ENCODE peak calls at places on chromosomes 12 and 14, in nine cellular contexts. J, F, X, P, C, D, O, T and A are unnamed samples. For H3K4me1, the result is how much of the 10 kb centered on the place peaks cover.

GRCh38 chr12:59500915-59501314 is 94.9 kb upstream of the SLC16A7 start:
- DNase-seq in J (no peak), F (no peak), X (no peak), P (no peak), C (no peak), D (no peak), O (no peak), T (no peak), A (no peak)

GRCh38 chr12:54337854-54338650 is 13.1 kb downstream of the COPZ1 start:
- DNase-seq in J (peak), F (no peak), X (no peak), P (peak), C (no peak), D (no peak), O (no peak), T (no peak), A (no peak)

GRCh38 chr12:95943231-95943842 is at the start of gene AMDHD1:
- DNase-seq in J (peak), F (peak), X (peak), P (peak), C (peak), D (peak), O (peak), T (peak), A (no peak)

GRCh38 chr14:73427516-73428264 is 30.7 kb downstream of the NUMB start:
- DNase-seq in J (peak), F (no peak), X (no peak), P (no peak), C (no peak), D (no peak), O (no peak), T (peak), A (no peak)

GRCh38 chr12:6700646-6701051 is at the start of gene PIANP:
- DNase-seq in J (peak), F (peak), X (peak), P (peak), C (peak), D (no peak), O (peak), T (no peak), A (no peak)

GRCh38 chr12:121678721-121679300 is 9.4 kb upstream of the MORN3 start:
- DNase-seq in J (peak), F (no peak), X (no peak), P (no peak), C (no peak), D (no peak), O (no peak), T (no peak), A (no peak)

GRCh38 chr14:79093542-79093941 is 923.4 kb downstream of the NRXN3 start:
- DNase-seq in J (no peak), F (no peak), X (no peak), P (no peak), C (no peak), D (no peak), O (no peak), T (no peak), A (no peak)

GRCh38 chr12:48969847-48970701 is 1.5 kb downstream of the WNT10B start:
- DNase-seq in J (no peak), F (no peak), X (no peak), P (peak), C (no peak), D (no peak), O (no peak), T (no peak), A (no peak)

GRCh38 chr14:37977481-37977880 is 230.2 kb upstream of the SSTR1 start:
- DNase-seq in J (no peak), F (no peak), X (no peak), P (no peak), C (no peak), D (no peak), O (no peak), T (no peak), A (no peak)

GRCh38 chr12:124312601-124313000 is 17.7 kb downstream of the RFLNA start:
- DNase-seq in J (no peak), F (no peak), X (no peak), P (no peak), C (no peak), D (no peak), O (no peak), T (no peak), A (no peak)

GRCh38 chr14:53493895-53494294 is 340.8 kb upstream of the DDHD1 start:
- DNase-seq in J (no peak), F (no peak), X (no peak), P (no peak), C (no peak), D (no peak), O (no peak), T (no peak), A (no peak)

GRCh38 chr14:92946847-92947545 is 24.0 kb downstream of the CHGA start:
- DNase-seq in J (no peak), F (no peak), X (no peak), P (no peak), C (no peak), D (no peak), O (no peak), T (no peak), A (no peak)

GRCh38 chr14:95361373-95362179 is 41.9 kb upstream of the CLMN start:
- DNase-seq in J (no peak), F (no peak), X (peak), P (no peak), C (peak), D (peak), O (peak), T (peak), A (no peak)

GRCh38 chr12:108966378-108967151 is 54.3 kb downstream of the SVOP start:
- DNase-seq in J (no peak), F (no peak), X (no peak), P (peak), C (no peak), D (no peak), O (no peak), T (no peak), A (peak)

GRCh38 chr14:34628681-34629135 is 1.2 kb downstream of the SNX6 start:
- DNase-seq in J (peak), F (no peak), X (peak), P (peak), C (no peak), D (no peak), O (peak), T (peak), A (no peak)

GRCh38 chr12:125105600-125105999 is 40.4 kb downstream of the AACS start:
- DNase-seq in J (no peak), F (no peak), X (no peak), P (no peak), C (no peak), D (no peak), O (no peak), T (no peak), A (no peak)

GRCh38 chr12:1103051-1103450 is 112.0 kb downstream of the ERC1 start:
- DNase-seq in J (no peak), F (no peak), X (no peak), P (no peak), C (no peak), D (no peak), O (no peak), T (no peak), A (no peak)

GRCh38 chr12:26704214-26704613 is 128.8 kb downstream of the ITPR2 start:
- DNase-seq in J (no peak), F (no peak), X (no peak), P (no peak), C (no peak), D (no peak), O (no peak), T (peak), A (no peak)

GRCh38 chr14:87944987-87945604 is 47.9 kb downstream of the GALC start:
- DNase-seq in J (peak), F (no peak), X (no peak), P (no peak), C (no peak), D (peak), O (no peak), T (peak), A (no peak)

GRCh38 chr12:57730336-57731067 is 8.0 kb downstream of the AGAP2 start:
- DNase-seq in J (no peak), F (no peak), X (no peak), P (no peak), C (no peak), D (no peak), O (no peak), T (no peak), A (no peak)

GRCh38 chr12:27709932-27710591 is 570 bp upstream of the MRPS35 start:
- DNase-seq in J (peak), F (peak), X (peak), P (no peak), C (no peak), D (no peak), O (no peak), T (peak), A (no peak)

GRCh38 chr12:102521662-102522277 is 41.4 kb upstream of the IGF1 start:
- DNase-seq in J (no peak), F (no peak), X (no peak), P (no peak), C (no peak), D (no peak), O (no peak), T (no peak), A (no peak)

GRCh38 chr14:89377544-89377943 is 39.5 kb downstream of the FOXN3 start:
- DNase-seq in J (no peak), F (no peak), X (no peak), P (no peak), C (no peak), D (no peak), O (no peak), T (no peak), A (no peak)

GRCh38 chr12:125634813-125635212 is 569.6 kb downstream of the AACS start:
- DNase-seq in J (no peak), F (no peak), X (no peak), P (no peak), C (no peak), D (no peak), O (peak), T (no peak), A (no peak)

GRCh38 chr12:92721130-92721529 is 18.3 kb downstream of the PLEKHG7 start:
- DNase-seq in J (peak), F (no peak), X (no peak), P (no peak), C (no peak), D (no peak), O (no peak), T (no peak), A (no peak)

GRCh38 chr12:95545731-95546490 is 5.4 kb downstream of the USP44 start:
- DNase-seq in J (no peak), F (no peak), X (no peak), P (no peak), C (no peak), D (no peak), O (no peak), T (peak), A (no peak)

GRCh38 chr12:109458771-109459208 is 18.3 kb downstream of the KCTD10 start:
- DNase-seq in J (peak), F (no peak), X (no peak), P (no peak), C (no peak), D (no peak), O (no peak), T (peak), A (no peak)

GRCh38 chr12:74317078-74317581 is 220.5 kb upstream of the ATXN7L3B start:
- DNase-seq in J (no peak), F (peak), X (no peak), P (peak), C (no peak), D (no peak), O (no peak), T (peak), A (no peak)

GRCh38 chr12:57216931-57217871 is 607 bp downstream of the NXPH4 start:
- DNase-seq in J (no peak), F (no peak), X (no peak), P (no peak), C (no peak), D (no peak), O (no peak), T (no peak), A (no peak)

GRCh38 chr12:131065279-131065678 is 111.6 kb downstream of the ADGRD1 start:
- DNase-seq in J (no peak), F (no peak), X (no peak), P (peak), C (peak), D (no peak), O (no peak), T (no peak), A (no peak)

GRCh38 chr14:68109132-68109531 is 289.6 kb downstream of the RAD51B start:
- DNase-seq in J (peak), F (no peak), X (no peak), P (no peak), C (no peak), D (no peak), O (no peak), T (peak), A (no peak)

GRCh38 chr12:79019672-79020071 is 155.1 kb downstream of the SYT1 start:
- DNase-seq in J (no peak), F (no peak), X (no peak), P (no peak), C (no peak), D (no peak), O (no peak), T (no peak), A (no peak)

GRCh38 chr12:111642681-111643427 is 42.9 kb downstream of the BRAP start:
- DNase-seq in J (no peak), F (no peak), X (no peak), P (no peak), C (no peak), D (no peak), O (no peak), T (no peak), A (no peak)

GRCh38 chr14:32635103-32635719 is 303.5 kb upstream of the NPAS3 start:
- DNase-seq in J (peak), F (no peak), X (no peak), P (no peak), C (no peak), D (no peak), O (no peak), T (peak), A (no peak)

GRCh38 chr12:23813206-23813605 is 136.3 kb downstream of the SOX5 start:
- DNase-seq in J (no peak), F (no peak), X (no peak), P (no peak), C (no peak), D (no peak), O (no peak), T (no peak), A (no peak)

GRCh38 chr12:122081108-122081696 is 2.6 kb downstream of the MLXIP start:
- DNase-seq in J (no peak), F (peak), X (no peak), P (peak), C (peak), D (no peak), O (no peak), T (peak), A (no peak)

GRCh38 chr12:90953956-90954421 is 987 bp downstream of the CCER1 start:
- DNase-seq in J (no peak), F (no peak), X (no peak), P (no peak), C (no peak), D (no peak), O (no peak), T (no peak), A (no peak)

GRCh38 chr12:57896139-57896436 is 45.3 kb upstream of the ATP23 start:
- DNase-seq in J (no peak), F (peak), X (no peak), P (no peak), C (no peak), D (no peak), O (no peak), T (no peak), A (no peak)

GRCh38 chr14:39432619-39433451 is 602 bp upstream of the FBXO33 start:
- DNase-seq in J (peak), F (peak), X (peak), P (peak), C (peak), D (peak), O (peak), T (peak), A (peak)
- TF ChIP-seq CTCF in J (peak), F (no peak), X (no peak), P (peak), C (no peak), D (peak), O (no peak), T (no peak), A (no peak)

GRCh38 chr12:66423290-66423689 is 121.0 kb downstream of the HELB start:
- DNase-seq in J (no peak), F (no peak), X (no peak), P (no peak), C (no peak), D (no peak), O (no peak), T (no peak), A (no peak)
- H3K4me1 ChIP-seq in J (under half), F (under half), X (under half), P (under half), C (under half), D (under half), O (under half), T (under half), A (under half)

GRCh38 chr14:25034803-25035681 is 14.9 kb downstream of the STXBP6 start:
- DNase-seq in J (no peak), F (no peak), X (no peak), P (no peak), C (no peak), D (no peak), O (no peak), T (no peak), A (no peak)
- TF ChIP-seq POLR2A in J (no peak), F (no peak), X (no peak), P (no peak), C (no peak), D (no peak), O (no peak), T (no peak), A (no peak)

DNA sequence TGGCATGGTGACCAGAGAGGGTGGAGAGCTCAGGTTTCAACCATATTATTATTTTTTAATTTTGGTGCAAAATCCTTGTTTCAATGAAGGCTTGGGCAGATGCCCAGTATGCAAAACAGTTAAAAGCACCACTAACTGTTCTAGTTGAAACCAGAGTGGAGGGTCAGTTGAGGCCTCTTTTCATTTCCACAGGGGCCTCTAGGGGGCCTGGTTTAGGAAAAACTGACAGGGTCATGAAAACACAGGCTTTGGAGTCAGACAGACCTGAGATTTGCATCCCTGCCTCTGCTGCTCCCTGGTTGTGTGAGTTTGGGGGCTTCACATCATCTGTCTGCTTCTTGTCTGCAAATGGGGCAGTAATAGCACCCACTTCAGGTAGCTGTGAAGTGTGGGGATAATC is 3.3 kb upstream of the RPH3A start:
- DNase-seq in J (no peak), F (no peak), X (no peak), P (no peak), C (no peak), D (no peak), O (no peak), T (no peak), A (no peak)
- TF ChIP-seq CTCF in J (no peak), F (no peak), X (no peak), P (no peak), C (no peak), D (peak), O (no peak), T (no peak), A (no peak)